ENCODE peak calls at places on chromosomes 6 and 20, in four cellular contexts. W is stimulated activated naive CD8-positive, alpha-beta T cell treated with anti-CD3 and anti-CD28 coated beads, Interleukin-15, amount 100 ng/mL, for 72 hours; S is activated naive CD4-positive, alpha-beta T cell treated with anti-CD3 and anti-CD28 coated beads, Interleukin-2, amount 50 U/mL, for 72 hours; V is K562. U is an unnamed sample.

GRCh38 chr6:139640453-139640852 is 266.0 kb upstream of the CITED2 start:
- ATAC-seq in S (no peak), V (no peak), W (no peak), U (no peak)

GRCh38 chr20:13851279-13851678 is 66.5 kb downstream of the NDUFAF5 start:
- ATAC-seq in S (no peak), W (no peak), V (no peak), U (no peak)

GRCh38 chr20:9068896-9069663 is at the start of gene PLCB4:
- ATAC-seq in V (peak), W (peak), S (no peak), U (no peak)

GRCh38 chr6:35148167-35148741 is 7.1 kb upstream of the TCP11 start:
- ATAC-seq in W (peak), V (no peak), S (peak), U (peak)

GRCh38 chr20:17835240-17835940 is 133.2 kb downstream of the SNX5 start:
- ATAC-seq in W (no peak), V (no peak), S (no peak), U (no peak)

GRCh38 chr6:82067021-82067420 is 180.5 kb downstream of the IBTK start:
- ATAC-seq in W (no peak), S (no peak), V (no peak), U (no peak)

GRCh38 chr6:128841518-128841917 is 41.4 kb upstream of the LAMA2 start:
- ATAC-seq in S (no peak), W (no peak), V (no peak), U (no peak)

GRCh38 chr6:20424679-20425078 is 23.0 kb downstream of the E2F3 start:
- ATAC-seq in W (no peak), V (peak), S (no peak), U (no peak)

GRCh38 chr6:14305629-14306028 is 188.1 kb downstream of the CD83 start:
- ATAC-seq in V (no peak), S (no peak), W (no peak), U (peak)

GRCh38 chr20:47568019-47568418 is 66.3 kb downstream of the NCOA3 start:
- ATAC-seq in V (no peak), W (no peak), S (no peak), U (no peak)

GRCh38 chr6:28543671-28544131 is 18.0 kb downstream of the GPX5 start:
- ATAC-seq in S (peak), V (no peak), W (peak), U (peak)

GRCh38 chr6:56087421-56087820 is 160.0 kb downstream of the COL21A1 start:
- ATAC-seq in V (no peak), W (no peak), S (no peak), U (no peak)

GRCh38 chr20:5844063-5844681 is 94.0 kb downstream of the SHLD1 start:
- ATAC-seq in V (no peak), W (peak), S (peak), U (peak)

GRCh38 chr20:58268421-58268821 is 40.0 kb upstream of the ANKRD60 start:
- ATAC-seq in V (peak), S (no peak), W (no peak), U (no peak)

GRCh38 chr6:120894077-120894476 is 440.2 kb downstream of the TBC1D32 start:
- ATAC-seq in W (no peak), S (no peak), V (no peak), U (no peak)

GRCh38 chr6:81788748-81789147 is 36.3 kb upstream of the TENT5A start:
- ATAC-seq in W (no peak), V (no peak), S (no peak), U (no peak)

GRCh38 chr6:143112084-143112768 is 51.5 kb downstream of the AIG1 start:
- ATAC-seq in V (no peak), W (peak), S (peak), U (peak)

GRCh38 chr6:167697316-167697715 is 129.4 kb upstream of the AFDN start:
- ATAC-seq in W (no peak), V (peak), S (no peak), U (no peak)

GRCh38 chr6:134147033-134147533 is 94.7 kb upstream of the SLC2A12 start:
- ATAC-seq in W (no peak), S (no peak), V (peak), U (peak)

GRCh38 chr6:125503181-125503580 is 201.4 kb upstream of the HDDC2 start:
- ATAC-seq in W (no peak), V (no peak), S (no peak), U (no peak)

GRCh38 chr6:136920216-136920857 is 1.8 kb upstream of the SLC35D3 start:
- ATAC-seq in S (no peak), V (no peak), W (peak), U (peak)

GRCh38 chr6:102763886-102764285 is 1370.4 kb downstream of the GRIK2 start:
- ATAC-seq in S (no peak), V (no peak), W (no peak), U (no peak)

GRCh38 chr6:57135885-57136284 is 36.2 kb upstream of the BAG2 start:
- ATAC-seq in W (no peak), V (no peak), S (no peak), U (no peak)

GRCh38 chr20:49501917-49502316 is 19.4 kb upstream of the KCNB1 start:
- ATAC-seq in W (no peak), V (peak), S (no peak), U (no peak)

GRCh38 chr20:4006640-4007039 is 8.7 kb downstream of the RNF24 start:
- ATAC-seq in W (no peak), S (no peak), V (no peak), U (no peak)

GRCh38 chr6:154403803-154404202 is 47.2 kb upstream of the IPCEF1 start:
- ATAC-seq in V (no peak), S (no peak), W (no peak), U (peak)

GRCh38 chr6:158634695-158635426 is 9.7 kb downstream of the DYNLT1 start:
- ATAC-seq in V (no peak), W (no peak), S (no peak), U (no peak)

GRCh38 chr20:54017846-54018245 is 52.5 kb downstream of the BCAS1 start:
- ATAC-seq in V (no peak), W (no peak), S (no peak), U (no peak)

GRCh38 chr20:1527923-1528322 is 29.6 kb downstream of the SIRPD start:
- ATAC-seq in V (no peak), S (no peak), W (no peak), U (no peak)

GRCh38 chr6:42030585-42031506 is 19.5 kb upstream of the TAF8 start:
- ATAC-seq in V (peak), W (peak), S (peak), U (peak)

GRCh38 chr6:111517965-111518364 is 34.9 kb upstream of the REV3L start:
- ATAC-seq in W (no peak), S (no peak), V (peak), U (no peak)

GRCh38 chr6:39493717-39494116 is 171.2 kb upstream of the KCNK16 start:
- ATAC-seq in V (no peak), W (no peak), S (no peak), U (no peak)

GRCh38 chr6:143822584-143823024 is 20.5 kb upstream of the LTV1 start:
- ATAC-seq in V (no peak), S (no peak), W (no peak), U (no peak)

GRCh38 chr6:6319947-6320811 is at the start of gene F13A1:
- ATAC-seq in S (no peak), W (peak), V (no peak), U (no peak)

GRCh38 chr20:17010181-17010580 is 216.7 kb upstream of the PCSK2 start:
- ATAC-seq in W (no peak), S (no peak), V (no peak), U (no peak)

GRCh38 chr20:44142416-44142815 is 44.6 kb downstream of the JPH2 start:
- ATAC-seq in W (no peak), S (no peak), V (no peak), U (no peak)

U was measured in activated T-helper 17 cell treated with anti-CD3 and anti-CD28 coated beads, Interleukin-2, amount 50 U/mL, for 72 hours.